ENCODE peak calls at places on chromosomes 1 and 21, in six cellular contexts. Y is NCI-H1436, N is mesendoderm, C is HCT116, B is right cardiac atrium, F is cardiac fibroblast. O is an unnamed sample.

GRCh38 chr1:29055160-29055559 is 68.5 kb downstream of the TMEM200B start:
- DNase-seq in F (peak), B (no peak), Y (no peak), C (no peak), N (no peak), O (no peak)

GRCh38 chr1:177355575-177355974 is 184.8 kb downstream of the BRINP2 start:
- DNase-seq in C (no peak), F (peak), N (peak), Y (no peak), B (no peak), O (peak)

GRCh38 chr1:5949761-5950100 is 42.5 kb downstream of the NPHP4 start:
- DNase-seq in Y (no peak), F (no peak), B (no peak), C (no peak), N (no peak), O (no peak)

GRCh38 chr1:194167956-194168355 is 981.5 kb upstream of the B3GALT2 start:
- DNase-seq in B (no peak), N (no peak), Y (no peak), C (no peak), F (no peak), O (no peak)

GRCh38 chr21:46153259-46154154 is 1.9 kb downstream of the FTCD start:
- DNase-seq in F (peak), Y (peak), C (no peak), B (peak), N (peak), O (no peak)

GRCh38 chr1:30962609-30963508 is 54.3 kb upstream of the SDC3 start:
- DNase-seq in B (no peak), C (no peak), F (no peak), N (no peak), Y (no peak), O (no peak)

GRCh38 chr1:118948796-118949195 is 39.3 kb downstream of the TBX15 start:
- DNase-seq in B (no peak), C (no peak), N (no peak), F (peak), Y (no peak), O (no peak)

GRCh38 chr21:36980280-36981048 is 14.0 kb upstream of the HLCS start:
- DNase-seq in F (peak), C (no peak), Y (no peak), B (peak), N (no peak), O (no peak)

O was measured in RWPE1.